ENCODE peak calls at places on chromosomes 12 and 14, in five cellular contexts. E is NAMALWA, J is mesendoderm, T is amniotic epithelial cell, M is cerebellar cortex. G is an unnamed sample.

GRCh38 chr14:105745433-105746123 is 219.2 kb downstream of the TMEM121 start:
- DNase-seq in E (no peak), J (no peak), T (no peak), M (no peak), G (no peak)

GRCh38 chr14:60488175-60488574 is 2.3 kb upstream of the C14orf39 start:
- DNase-seq in E (no peak), J (no peak), T (no peak), M (no peak), G (no peak)

GRCh38 chr14:87745507-87746118 is 247.4 kb downstream of the GALC start:
- DNase-seq in E (peak; percentile 52), J (peak; percentile 82), T (peak; percentile 2), M (no peak), G (peak; percentile 47)

GRCh38 chr12:93301171-93301570 is 76.6 kb upstream of the NUDT4 start:
- DNase-seq in E (no peak), J (no peak), T (no peak), M (no peak), G (no peak)

GRCh38 chr12:10363922-10364838 is 25.7 kb downstream of the KLRK1 start:
- DNase-seq in E (peak; percentile 66), J (peak; percentile 63), T (peak; percentile 48), M (peak; percentile 63), G (peak; percentile 70)

GRCh38 chr14:106564058-106564643 is 1037.8 kb downstream of the TMEM121 start:
- DNase-seq in E (peak; percentile 69), J (peak; percentile 3), T (no peak), M (peak; percentile 1), G (no peak)

GRCh38 chr14:22558221-22558913 is 30.7 kb downstream of the DAD1 start:
- DNase-seq in E (no peak), J (peak; percentile 64), T (no peak), M (peak; percentile 16), G (no peak)

GRCh38 chr12:109656681-109657262 is 56.9 kb upstream of the FAM222A start:
- DNase-seq in E (no peak), J (no peak), T (no peak), M (no peak), G (no peak)

GRCh38 chr12:132318135-132318534 is 11.3 kb downstream of the GALNT9 start:
- DNase-seq in E (no peak), J (no peak), T (no peak), M (no peak), G (no peak)

GRCh38 chr14:103659631-103660030 is 30.6 kb downstream of the KLC1 start:
- DNase-seq in E (no peak), J (no peak), T (no peak), M (no peak), G (no peak)

GRCh38 chr12:64560395-64561301 is 49.6 kb upstream of the RASSF3 start:
- DNase-seq in E (no peak), J (no peak), T (peak; percentile 96), M (no peak), G (peak; percentile 58)

GRCh38 chr12:65649126-65649525 is 175.2 kb upstream of the HMGA2 start:
- DNase-seq in E (no peak), J (no peak), T (peak; percentile 98), M (no peak), G (peak; percentile 91)

GRCh38 chr14:104685216-104685997 is 4.0 kb upstream of the INF2 start:
- DNase-seq in E (peak; percentile 54), J (peak; percentile 77), T (no peak), M (peak; percentile 47), G (no peak)

GRCh38 chr12:47900480-47901129 is 4.2 kb downstream of the VDR start:
- DNase-seq in E (peak; percentile 52), J (peak; percentile 88), T (no peak), M (no peak), G (no peak)

GRCh38 chr14:104224516-104225281 is 86.3 kb downstream of the KIF26A start:
- DNase-seq in E (peak; percentile 24), J (peak; percentile 50), T (no peak), M (no peak), G (no peak)

GRCh38 chr14:101636081-101636560 is 74.8 kb downstream of the DIO3 start:
- DNase-seq in E (no peak), J (no peak), T (no peak), M (no peak), G (no peak)

GRCh38 chr14:63840981-63841380 is 11.8 kb upstream of the SYNE2 start:
- DNase-seq in E (peak; percentile 28), J (peak; percentile 18), T (no peak), M (no peak), G (no peak)

GRCh38 chr12:105740970-105741725 is 397.6 kb downstream of the NUAK1 start:
- DNase-seq in E (no peak), J (no peak), T (no peak), M (peak; percentile 93), G (no peak)

GRCh38 chr14:92690171-92691011 is 58.0 kb downstream of the LGMN start:
- DNase-seq in E (peak; percentile 51), J (peak; percentile 36), T (peak; percentile 57), M (no peak), G (peak; percentile 42)

GRCh38 chr12:103966736-103967135 is 1.1 kb downstream of the TDG start:
- DNase-seq in E (no peak), J (no peak), T (peak; percentile 13), M (no peak), G (no peak)

GRCh38 chr12:85575115-85576096 is 260.8 kb downstream of the RASSF9 start:
- DNase-seq in E (peak; percentile 80), J (peak; percentile 88), T (peak; percentile 59), M (peak; percentile 70), G (peak; percentile 51)

GRCh38 chr14:91311284-91311662 is 66.8 kb upstream of the GPR68 start:
- DNase-seq in E (peak; percentile 41), J (no peak), T (no peak), M (no peak), G (no peak)

GRCh38 chr14:34129927-34130552 is 179.2 kb upstream of the EGLN3 start:
- DNase-seq in E (no peak), J (no peak), T (no peak), M (no peak), G (no peak)

GRCh38 chr14:54282849-54283248 is 114.0 kb upstream of the CDKN3 start:
- DNase-seq in E (no peak), J (no peak), T (no peak), M (no peak), G (no peak)

GRCh38 chr14:49294736-49295135 is 291.4 kb downstream of the RPS29 start:
- DNase-seq in E (no peak), J (peak; percentile 56), T (no peak), M (no peak), G (no peak)

GRCh38 chr12:46676797-46677520 is 148.8 kb downstream of the SLC38A4 start:
- DNase-seq in E (no peak), J (no peak), T (no peak), M (no peak), G (no peak)

GRCh38 chr12:27975222-27976136 is 2.9 kb upstream of the PTHLH start:
- DNase-seq in E (no peak), J (peak; percentile 72), T (peak; percentile 73), M (no peak), G (peak; percentile 34)

GRCh38 chr14:56811596-56812363 is 1.5 kb upstream of the OTX2 start:
- DNase-seq in E (no peak), J (no peak), T (no peak), M (no peak), G (no peak)

GRCh38 chr14:51095854-51096823 is 1.2 kb upstream of the TRIM9 start:
- DNase-seq in E (peak; percentile 4), J (peak; percentile 26), T (peak; percentile 67), M (peak; percentile 67), G (no peak)

GRCh38 chr12:111976860-111977259 is 36.1 kb downstream of the TMEM116 start:
- DNase-seq in E (no peak), J (no peak), T (no peak), M (no peak), G (no peak)

GRCh38 chr12:55741978-55742377 is 944 bp upstream of the GDF11 start:
- DNase-seq in E (no peak), J (no peak), T (no peak), M (no peak), G (no peak)

GRCh38 chr12:5960783-5961182 is 15.7 kb upstream of the ANO2 start:
- DNase-seq in E (no peak), J (peak; percentile 42), T (no peak), M (no peak), G (no peak)

GRCh38 chr14:45743884-45744283 is 490.9 kb upstream of the MIS18BP1 start:
- DNase-seq in E (no peak), J (no peak), T (no peak), M (no peak), G (peak; percentile 9)

GRCh38 chr12:57832966-57833365 is 13.6 kb downstream of the CTDSP2 start:
- DNase-seq in E (no peak), J (peak; percentile 58), T (peak; percentile 45), M (peak; percentile 29), G (peak; percentile 26)

G was measured in kidney glomerular epithelial cell.